ENCODE peak calls at places on chromosomes 5 and 9, in five cellular contexts. X is hepatocyte, H is fibroblast of lung, E is HepG2, D is PC-3. F is an unnamed sample.

GRCh38 chr5:14342306-14342705 is 199.2 kb downstream of the TRIO start:
- DNase-seq in X (peak; percentile 44), H (peak; percentile 31), E (no peak), D (no peak), F (no peak)

GRCh38 chr9:93061791-93062299 is 3.3 kb downstream of the SUSD3 start:
- DNase-seq in X (peak; percentile 90), H (no peak), E (peak; percentile 92), D (no peak), F (peak; percentile 65)

GRCh38 chr9:136799079-136799853 is 3.1 kb downstream of the CCDC183 start:
- DNase-seq in X (peak; percentile 79), H (no peak), E (peak; percentile 80), D (peak; percentile 48), F (no peak)

GRCh38 chr9:78470741-78471140 is 173.8 kb downstream of the PSAT1 start:
- DNase-seq in X (no peak), H (no peak), E (no peak), D (no peak), F (no peak)

GRCh38 chr9:35495984-35496383 is 6.1 kb downstream of the RUSC2 start:
- DNase-seq in X (no peak), H (no peak), E (no peak), D (no peak), F (no peak)

GRCh38 chr5:34483442-34484033 is 172.6 kb upstream of the RAI14 start:
- DNase-seq in X (no peak), H (no peak), E (no peak), D (no peak), F (peak; percentile 64)

GRCh38 chr5:176744584-176744965 is 65.8 kb upstream of the UNC5A start:
- DNase-seq in X (no peak), H (no peak), E (no peak), D (peak; percentile 20), F (peak; percentile 31)

GRCh38 chr5:7015586-7016256 is 302.5 kb downstream of the TENT4A start:
- DNase-seq in X (no peak), H (no peak), E (no peak), D (peak; percentile 47), F (peak; percentile 64)

GRCh38 chr5:139399501-139400121 is 4.3 kb downstream of the SPATA24 start:
- DNase-seq in X (no peak), H (no peak), E (no peak), D (no peak), F (no peak)

GRCh38 chr9:128771094-128771721 is 519 bp downstream of the ZER1 start:
- DNase-seq in X (peak; percentile 53), H (peak; percentile 20), E (no peak), D (peak; percentile 22), F (no peak)

GRCh38 chr9:35508069-35508468 is 18.2 kb downstream of the RUSC2 start:
- DNase-seq in X (no peak), H (peak; percentile 68), E (no peak), D (no peak), F (no peak)

GRCh38 chr5:138336952-138337684 is 948 bp upstream of the FAM53C start:
- DNase-seq in X (peak; percentile 88), H (peak; percentile 75), E (no peak), D (no peak), F (no peak)

GRCh38 chr9:137621131-137621757 is 2.4 kb downstream of the EHMT1 start:
- DNase-seq in X (no peak), H (no peak), E (no peak), D (peak; percentile 19), F (no peak)

GRCh38 chr9:37639109-37639748 is 11.5 kb upstream of the FRMPD1 start:
- DNase-seq in X (no peak), H (peak; percentile 5), E (no peak), D (no peak), F (no peak)

GRCh38 chr5:90297045-90297764 is 112.4 kb downstream of the CETN3 start:
- DNase-seq in X (no peak), H (no peak), E (no peak), D (no peak), F (peak; percentile 37)

GRCh38 chr5:69451941-69452652 is 37.2 kb downstream of the MARVELD2 start:
- DNase-seq in X (peak; percentile 58), H (no peak), E (peak; percentile 84), D (peak; percentile 14), F (no peak)

GRCh38 chr5:163807781-163808180 is 302.4 kb downstream of the MAT2B start:
- DNase-seq in X (no peak), H (peak; percentile 76), E (no peak), D (no peak), F (no peak)

GRCh38 chr5:7321724-7322123 is 74.2 kb upstream of the ADCY2 start:
- DNase-seq in X (peak; percentile 22), H (peak; percentile 100), E (no peak), D (no peak), F (no peak)

GRCh38 chr9:112945620-112946208 is 55.0 kb upstream of the SLC46A2 start:
- DNase-seq in X (no peak), H (no peak), E (peak; percentile 15), D (peak; percentile 17), F (peak; percentile 90)

GRCh38 chr9:137757613-137758029 is 120.0 kb upstream of the CACNA1B start:
- DNase-seq in X (no peak), H (peak; percentile 86), E (no peak), D (peak; percentile 40), F (no peak)

GRCh38 chr5:146378981-146379380 is 40.3 kb downstream of the POU4F3 start:
- DNase-seq in X (no peak), H (no peak), E (no peak), D (no peak), F (peak; percentile 32)

GRCh38 chr5:181039471-181039870 is 595 bp upstream of the BTNL9 start:
- DNase-seq in X (no peak), H (no peak), E (no peak), D (no peak), F (no peak)

GRCh38 chr9:27712826-27713225 is 139.5 kb upstream of the C9orf72 start:
- DNase-seq in X (no peak), H (no peak), E (no peak), D (no peak), F (no peak)

GRCh38 chr9:29213374-29214161 is 1640.3 kb upstream of the C9orf72 start:
- DNase-seq in X (peak; percentile 66), H (no peak), E (no peak), D (peak; percentile 34), F (peak; percentile 81)

GRCh38 chr5:171418316-171418981 is 998 bp upstream of the FGF18 start:
- DNase-seq in X (peak; percentile 92), H (peak; percentile 78), E (peak; percentile 61), D (peak; percentile 88), F (peak; percentile 94)

GRCh38 chr9:21579209-21579608 is 97.1 kb upstream of the IFNE start:
- DNase-seq in X (no peak), H (peak; percentile 86), E (no peak), D (no peak), F (no peak)

GRCh38 chr9:8362250-8362649 is 562.7 kb upstream of the DMAC1 start:
- DNase-seq in X (no peak), H (no peak), E (no peak), D (no peak), F (no peak)
- H4K20me1 ChIP-seq in X (no peaks in the 10 kb centered on the region), H (no peaks in the 10 kb centered on the region), E (no peaks in the 10 kb centered on the region), D (no peaks in the 10 kb centered on the region), F (no peaks in the 10 kb centered on the region)

GRCh38 chr5:151253604-151253948 is 591 bp downstream of the GM2A start:
- DNase-seq in X (no peak), H (no peak), E (no peak), D (peak; percentile 4), F (no peak)
- H4K20me1 ChIP-seq in X (no peaks in the 10 kb centered on the region), H (no peaks in the 10 kb centered on the region), E (no peaks in the 10 kb centered on the region), D (no peaks in the 10 kb centered on the region), F (no peaks in the 10 kb centered on the region)

GRCh38 chr5:55451976-55452375 is 82.8 kb downstream of the PLPP1 start:
- DNase-seq in X (no peak), H (no peak), E (no peak), D (no peak), F (no peak)

GRCh38 chr5:55459572-55459971 is 75.2 kb downstream of the PLPP1 start:
- DNase-seq in X (no peak), H (no peak), E (no peak), D (no peak), F (no peak)

GRCh38 chr5:55454282-55454681 is 80.5 kb downstream of the PLPP1 start:
- DNase-seq in X (no peak), H (no peak), E (no peak), D (no peak), F (no peak)

DNA sequence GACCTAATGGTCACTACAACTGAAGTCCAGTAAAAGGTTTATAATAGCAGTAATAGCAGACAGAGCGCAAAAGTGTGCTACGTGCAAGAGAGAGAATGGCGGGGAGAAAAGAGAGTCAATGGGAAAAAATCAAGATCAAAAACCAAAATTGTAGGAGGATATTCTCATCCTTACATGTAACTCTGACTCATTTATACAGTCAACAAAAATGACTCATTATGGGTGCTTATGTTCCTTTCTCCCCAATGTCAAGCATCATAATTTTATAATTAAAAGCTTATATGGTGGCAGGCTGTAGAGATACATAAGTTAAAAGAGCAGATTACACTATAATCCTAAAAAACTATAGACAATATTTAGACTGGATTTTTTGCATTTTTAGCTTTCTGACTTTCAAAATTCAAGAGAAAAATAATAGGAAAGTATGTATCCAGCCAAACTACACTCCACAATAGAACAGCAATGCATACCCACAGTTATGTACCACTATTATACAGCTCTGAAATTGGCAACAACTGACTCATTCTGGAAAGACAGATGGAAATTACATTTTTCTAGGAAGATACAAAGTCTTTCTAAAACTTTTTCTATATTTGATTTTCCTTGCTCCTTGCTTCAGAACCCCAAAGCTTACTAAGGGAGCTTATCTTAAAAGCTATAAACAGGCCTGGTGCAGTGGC is 78.4 kb downstream of the PLPP1 start:
- DNase-seq in X (no peak), H (peak; percentile 74), E (no peak), D (peak; percentile 61), F (no peak)
- H4K20me1 ChIP-seq in X (no peaks in the 10 kb centered on the region), H (no peaks in the 10 kb centered on the region), E (no peaks in the 10 kb centered on the region), D (no peaks in the 10 kb centered on the region), F (no peaks in the 10 kb centered on the region)

GRCh38 chr5:143405747-143406098 is 2.2 kb upstream of the NR3C1 start:
- DNase-seq in X (no peak), H (no peak), E (no peak), D (no peak), F (no peak)
- H4K20me1 ChIP-seq in X (peaks cover 16% of the 10 kb centered on the region), H (no peaks in the 10 kb centered on the region), E (peaks cover under 1% of the 10 kb centered on the region), D (peaks cover 18% of the 10 kb centered on the region), F (no peaks in the 10 kb centered on the region)

GRCh38 chr9:134659688-134660131 is 18.1 kb downstream of the COL5A1 start:
- DNase-seq in X (peak; percentile 63), H (no peak), E (no peak), D (no peak), F (no peak)

GRCh38 chr9:134661299-134661698 is 19.7 kb downstream of the COL5A1 start:
- DNase-seq in X (no peak), H (no peak), E (no peak), D (no peak), F (no peak)

GRCh38 chr9:134661791-134662142 is 20.2 kb downstream of the COL5A1 start:
- DNase-seq in X (peak; percentile 69), H (peak; percentile 86), E (no peak), D (no peak), F (no peak)

GRCh38 chr9:134662143-134662876 is 20.7 kb downstream of the COL5A1 start:
- DNase-seq in X (peak; percentile 80), H (peak; percentile 91), E (no peak), D (peak; percentile 60), F (no peak)

GRCh38 chr9:134660407-134660806 is 18.8 kb downstream of the COL5A1 start:
- DNase-seq in X (no peak), H (no peak), E (no peak), D (peak; percentile 7), F (no peak)
- H4K20me1 ChIP-seq in X (peaks cover 81% of the 10 kb centered on the region), H (peaks cover 6% of the 10 kb centered on the region), E (no peaks in the 10 kb centered on the region), D (no peaks in the 10 kb centered on the region), F (no peaks in the 10 kb centered on the region)

GRCh38 chr5:179772355-179772754 is 21.4 kb upstream of the LTC4S start:
- DNase-seq in X (no peak), H (no peak), E (no peak), D (no peak), F (no peak)
- H4K20me1 ChIP-seq in X (peaks cover 16% of the 10 kb centered on the region), H (no peaks in the 10 kb centered on the region), E (no peaks in the 10 kb centered on the region), D (no peaks in the 10 kb centered on the region), F (peaks cover 2% of the 10 kb centered on the region)

F was measured in H9.